ENCODE peak calls at places on chromosomes 4 and X, in four cellular contexts. N is transverse colon, S is tibial nerve, H is heart right ventricle. U is an unnamed sample.

GRCh38 chr4:2792396-2792710 is 532 bp upstream of the SH3BP2 start:
- DNase-seq in N (no peak), S (no peak), H (no peak), U (no peak)

GRCh38 chrX:10239611-10240064 is 82.9 kb downstream of the CLCN4 start:
- DNase-seq in N (no peak), S (peak), H (no peak), U (no peak)

GRCh38 chr4:118833192-118833820 is 2.6 kb downstream of the SEC24D start:
- DNase-seq in N (no peak), S (no peak), H (no peak), U (no peak)

GRCh38 chr4:89681219-89681618 is 155.7 kb downstream of the SNCA start:
- DNase-seq in N (no peak), S (no peak), H (no peak), U (no peak)

GRCh38 chr4:90950385-90950841 is 823.2 kb downstream of the CCSER1 start:
- DNase-seq in N (no peak), S (no peak), H (no peak), U (no peak)

GRCh38 chrX:7086384-7086783 is 61.1 kb upstream of the STS start:
- DNase-seq in N (no peak), S (no peak), H (no peak), U (no peak)

GRCh38 chrX:4670606-4671005 is 957.2 kb upstream of the PRKX start:
- DNase-seq in N (no peak), S (no peak), H (no peak), U (peak)

GRCh38 chr4:137193564-137193963 is 338.7 kb downstream of the PCDH18 start:
- DNase-seq in N (no peak), S (no peak), H (no peak), U (no peak)

GRCh38 chr4:186825069-186825468 is 101.4 kb upstream of the FAT1 start:
- DNase-seq in N (no peak), S (no peak), H (no peak), U (no peak)

GRCh38 chrX:139909716-139910115 is 23.1 kb downstream of the ATP11C start:
- DNase-seq in N (no peak), S (no peak), H (no peak), U (no peak)

GRCh38 chr4:181966084-181966483 is 277.1 kb upstream of the TENM3 start:
- DNase-seq in N (no peak), S (no peak), H (no peak), U (no peak)

GRCh38 chr4:2390780-2391490 is 27.5 kb downstream of the ZFYVE28 start:
- DNase-seq in N (no peak), S (no peak), H (no peak), U (no peak)

GRCh38 chr4:53557601-53558000 is 33.7 kb downstream of the LNX1 start:
- DNase-seq in N (no peak), S (no peak), H (no peak), U (no peak)

GRCh38 chr4:168484626-168485025 is 4.3 kb upstream of the DDX60L start:
- DNase-seq in N (no peak), S (no peak), H (no peak), U (no peak)

GRCh38 chrX:50618788-50619558 is 148.3 kb upstream of the DGKK start:
- DNase-seq in N (peak), S (no peak), H (peak), U (no peak)

GRCh38 chr4:77493829-77494551 is 111.6 kb upstream of the CXCL13 start:
- DNase-seq in N (no peak), S (no peak), H (no peak), U (no peak)

GRCh38 chr4:8817081-8817812 is 54.4 kb downstream of the HMX1 start:
- DNase-seq in N (no peak), S (no peak), H (no peak), U (no peak)

GRCh38 chr4:10095296-10095991 is 21.2 kb downstream of the WDR1 start:
- DNase-seq in N (no peak), S (no peak), H (no peak), U (no peak)

GRCh38 chr4:120144634-120145033 is 78.0 kb upstream of the MAD2L1 start:
- DNase-seq in N (no peak), S (no peak), H (no peak), U (no peak)

GRCh38 chrX:43870011-43870410 is 12.2 kb downstream of the MAOB start:
- DNase-seq in N (no peak), S (no peak), H (no peak), U (no peak)

GRCh38 chr4:104930298-104930697 is 216.4 kb upstream of the TET2 start:
- DNase-seq in N (no peak), S (no peak), H (no peak), U (no peak)

GRCh38 chrX:120794525-120794975 is 81.1 kb downstream of the CT47B1 start:
- DNase-seq in N (no peak), S (no peak), H (peak), U (no peak)

GRCh38 chr4:132097046-132097445 is 1052.0 kb upstream of the PCDH10 start:
- DNase-seq in N (no peak), S (no peak), H (no peak), U (no peak)

GRCh38 chr4:85837334-85837733 is 362.4 kb downstream of the ARHGAP24 start:
- DNase-seq in N (no peak), S (no peak), H (no peak), U (no peak)

GRCh38 chrX:40279091-40279430 is 181.3 kb upstream of the BCOR start:
- DNase-seq in N (no peak), S (no peak), H (no peak), U (no peak)

GRCh38 chrX:8189096-8189830 is 18.2 kb upstream of the VCX2 start:
- DNase-seq in N (no peak), S (no peak), H (no peak), U (no peak)

GRCh38 chr4:128606173-128606572 is 203.3 kb upstream of the JADE1 start:
- DNase-seq in N (no peak), S (no peak), H (no peak), U (no peak)

GRCh38 chrX:19811807-19812604 is 75.4 kb downstream of the SH3KBP1 start:
- DNase-seq in N (no peak), S (no peak), H (no peak), U (no peak)

GRCh38 chrX:154439841-154440240 is 2.9 kb downstream of the GDI1 start:
- DNase-seq in N (no peak), S (no peak), H (no peak), U (no peak)

GRCh38 chr4:6377626-6378492 is 94.6 kb downstream of the PPP2R2C start:
- DNase-seq in N (no peak), S (no peak), H (no peak), U (no peak)

GRCh38 chrX:71627588-71628404 is 9.5 kb upstream of the CXCR3 start:
- DNase-seq in N (no peak), S (no peak), H (no peak), U (no peak)

GRCh38 chrX:56782791-56783449 is 53.9 kb downstream of the NBDY start:
- DNase-seq in N (no peak), S (no peak), H (no peak), U (no peak)

DNA sequence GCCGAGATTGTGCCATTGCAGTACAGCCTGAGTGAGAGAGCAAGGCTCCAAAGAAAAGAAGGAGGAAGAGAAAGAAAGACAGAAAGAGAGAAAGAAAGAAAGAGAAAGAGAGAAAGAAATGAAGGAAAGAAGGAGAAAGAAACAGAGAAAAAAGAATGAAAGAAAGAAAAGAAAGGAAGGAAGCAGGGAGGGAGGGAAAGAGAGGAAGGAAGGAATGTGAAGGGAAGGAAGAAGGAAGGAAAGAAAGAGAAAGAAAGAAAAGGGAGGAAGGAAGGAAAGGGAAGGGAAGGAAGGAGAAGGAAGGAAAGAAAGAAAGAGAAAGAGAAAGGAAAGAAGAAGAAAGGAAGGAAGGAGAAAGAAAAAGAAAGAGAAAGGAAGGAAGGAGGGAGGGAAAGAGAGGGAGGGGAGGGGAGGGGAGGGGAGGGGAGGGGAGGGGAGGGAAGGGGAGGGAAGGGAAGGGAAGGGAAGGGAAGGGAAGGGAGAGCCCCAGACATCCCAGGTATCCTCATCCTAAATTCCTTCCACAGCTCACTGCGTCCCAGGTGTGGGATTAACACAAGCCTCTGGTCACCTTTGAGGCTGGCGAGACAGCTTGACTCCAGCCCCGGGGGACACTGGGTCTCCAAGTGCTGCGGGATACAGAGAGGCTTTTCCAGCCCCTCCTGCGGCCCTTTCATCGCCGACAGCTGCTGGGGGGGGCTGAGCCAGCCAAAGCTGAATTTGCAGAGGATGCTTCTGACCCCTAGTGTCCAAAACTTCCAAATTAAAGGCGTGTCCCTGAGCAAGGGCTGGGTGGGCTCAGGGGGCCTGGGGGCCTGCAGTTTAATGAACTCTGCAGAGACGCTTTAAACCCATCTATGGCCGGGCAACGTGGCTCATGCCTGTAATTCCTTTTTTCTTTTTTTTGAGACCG is 24.2 kb upstream of the CSF2RA start:
- DNase-seq in N (no peak), S (no peak), H (no peak), U (no peak)
- TF ChIP-seq CTCF in N (no peak), S (no peak), H (peak), U (no peak)

DNA sequence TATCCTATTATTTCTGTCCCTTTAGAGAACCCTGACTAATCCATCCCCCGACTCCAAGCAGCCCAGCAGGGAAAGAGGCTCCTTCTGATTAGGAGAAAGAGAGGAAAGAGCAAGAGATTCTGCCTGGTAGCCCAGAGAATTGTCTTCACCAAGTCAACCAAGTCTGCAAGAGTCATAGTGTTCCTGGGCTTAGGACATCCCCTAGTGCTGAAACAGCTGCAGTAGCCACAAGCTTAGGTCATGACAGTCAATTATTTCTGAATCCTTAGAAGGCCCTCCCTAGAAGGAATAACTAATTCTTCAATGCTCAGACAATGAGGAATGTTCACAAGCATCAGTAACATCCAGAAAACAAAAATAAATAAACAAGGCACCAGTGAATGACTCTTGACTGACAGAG is 480.3 kb upstream of the GRIA3 start:
- DNase-seq in N (no peak), S (no peak), H (no peak), U (no peak)
- TF ChIP-seq CTCF in N (no peak), S (no peak), H (no peak), U (no peak)

DNA sequence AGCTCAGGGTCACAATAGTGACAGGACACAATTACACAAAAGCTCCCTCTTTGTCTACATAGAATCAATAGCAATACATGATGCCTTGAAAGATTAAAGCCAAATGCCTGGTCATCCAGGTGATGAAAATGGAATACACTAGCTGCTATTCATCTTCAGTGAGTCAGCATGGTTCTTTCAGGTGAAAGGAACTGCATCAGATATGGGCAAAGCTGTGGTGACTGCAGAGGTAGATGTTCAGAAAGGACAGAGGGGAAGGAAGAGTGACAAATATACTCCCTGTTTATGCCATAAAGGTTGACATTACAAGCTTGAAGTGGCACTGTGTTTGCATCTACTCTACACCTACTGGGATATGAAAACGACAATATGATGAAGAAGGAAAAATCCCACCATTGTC is 20.0 kb upstream of the FTHL17 start:
- DNase-seq in N (no peak), S (no peak), H (no peak), U (no peak)
- TF ChIP-seq CTCF in N (no peak), S (no peak), H (no peak), U (no peak)

DNA sequence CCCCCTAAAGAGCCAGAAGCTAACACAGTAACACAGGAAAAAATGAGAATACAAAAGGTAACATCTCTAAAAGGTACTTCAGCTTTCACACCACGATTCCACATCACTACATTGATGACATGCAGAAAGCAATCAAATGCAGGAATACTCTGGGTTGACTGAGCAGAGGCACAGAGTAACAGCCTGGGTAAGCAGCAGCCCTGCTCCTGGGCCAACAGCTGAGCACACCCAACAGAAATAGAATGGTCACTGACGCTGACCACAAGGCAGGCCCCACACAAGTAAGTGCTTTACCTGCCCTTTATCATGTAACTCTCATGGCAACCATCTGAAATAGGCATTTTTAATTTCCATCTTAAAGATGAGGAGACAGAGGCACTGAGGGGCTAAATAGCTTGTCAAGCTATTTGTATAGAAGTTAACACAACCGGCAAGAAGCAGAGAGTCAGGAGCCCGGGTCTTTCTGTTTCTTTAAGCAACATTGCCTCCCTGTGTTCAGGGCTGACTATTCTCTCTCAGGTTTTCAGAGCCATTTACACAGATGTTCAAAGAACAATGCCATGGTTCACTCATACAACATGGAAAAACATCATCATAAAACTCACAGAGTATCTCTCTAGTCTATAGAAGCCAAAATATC is 168.9 kb downstream of the ZNF674 start:
- DNase-seq in N (peak), S (peak), H (no peak), U (no peak)
- TF ChIP-seq CTCF in N (no peak), S (no peak), H (peak), U (peak)

GRCh38 chr4:25839687-25840086 is 23.1 kb downstream of the SEL1L3 start:
- DNase-seq in N (no peak), S (no peak), H (no peak), U (no peak)

GRCh38 chr4:25843340-25844097 is 19.3 kb downstream of the SEL1L3 start:
- DNase-seq in N (peak), S (no peak), H (peak), U (peak)

GRCh38 chr4:25844957-25845712 is 17.7 kb downstream of the SEL1L3 start:
- DNase-seq in N (no peak), S (no peak), H (no peak), U (no peak)

GRCh38 chr4:25845841-25846653 is 16.7 kb downstream of the SEL1L3 start:
- DNase-seq in N (no peak), S (no peak), H (no peak), U (no peak)

GRCh38 chr4:25842229-25842840 is 20.5 kb downstream of the SEL1L3 start:
- DNase-seq in N (peak), S (no peak), H (no peak), U (no peak)
- TF ChIP-seq CTCF in N (no peak), S (no peak), H (peak), U (no peak)

U was measured in body of pancreas.